ENCODE peak calls at places on chromosomes 11 and 22, in four cellular contexts. U is left cardiac atrium; W is fibroblast of lung; F is stimulated activated CD8-positive, alpha-beta memory T cell treated with anti-CD3 and anti-CD28 coated beads, Interleukin-2, amount 100 ng/mL, for 48 hours. N is an unnamed sample.

GRCh38 chr11:403021-403760 is 9.2 kb downstream of the PKP3 start:
- DNase-seq in U (peak), F (no peak), W (no peak), N (no peak)

GRCh38 chr11:12276831-12277475 is 100.4 kb upstream of the PARVA start:
- DNase-seq in W (no peak), F (no peak), U (no peak), N (no peak)

GRCh38 chr22:29702025-29702930 is 17.5 kb upstream of the CABP7 start:
- DNase-seq in W (no peak), F (no peak), U (no peak), N (no peak)

GRCh38 chr11:5690736-5691135 is 1.1 kb downstream of the TRIM22 start:
- DNase-seq in U (no peak), W (peak), F (no peak), N (no peak)

GRCh38 chr11:44566952-44567875 is 1.8 kb downstream of the CD82 start:
- DNase-seq in F (no peak), U (no peak), W (no peak), N (no peak)

GRCh38 chr22:40588726-40589125 is 47.8 kb downstream of the MRTFA start:
- DNase-seq in W (peak), U (no peak), F (no peak), N (peak)

GRCh38 chr22:30754971-30755759 is 60.5 kb downstream of the OSBP2 start:
- DNase-seq in F (peak), W (peak), U (peak), N (peak)

GRCh38 chr11:117468888-117469287 is 141.2 kb downstream of the CEP164 start:
- DNase-seq in W (no peak), U (no peak), F (no peak), N (no peak)

GRCh38 chr11:45610627-45611026 is 54.8 kb downstream of the CHST1 start:
- DNase-seq in F (no peak), W (no peak), U (no peak), N (no peak)

GRCh38 chr11:7689239-7689638 is 15.9 kb upstream of the CYB5R2 start:
- DNase-seq in F (no peak), U (no peak), W (no peak), N (no peak)

GRCh38 chr11:44066732-44067131 is 662 bp downstream of the ACCS start:
- DNase-seq in F (no peak), U (no peak), W (peak), N (peak)

N was measured in NCI-H460.